ENCODE peak calls at places on chromosomes 12 and 14, in eight cellular contexts. J is ELF-1; B is CD8-positive, alpha-beta T cell; V is memory B cell; P is activated T-helper 1 cell treated with anti-CD3 and anti-CD28 coated beads, Interleukin-2, amount 50 U/mL, for 16 hours; M is caudate nucleus; A is A172; X is stimulated activated CD8-positive, alpha-beta memory T cell treated with anti-CD3 and anti-CD28 coated beads, Interleukin-2, amount 100 ng/mL, for 48 hours. C is an unnamed sample.

GRCh38 chr12:55929306-55929791 is 1.6 kb upstream of the DGKA start:
- DNase-seq in J (no peak), B (peak; percentile 88), V (peak; percentile 64), P (peak; percentile 77), M (no peak), A (no peak), X (peak; percentile 66), C (peak; percentile 66)

GRCh38 chr12:105507311-105508035 is 177.0 kb downstream of the C12orf75 start:
- DNase-seq in J (no peak), B (no peak), V (no peak), P (no peak), M (no peak), A (no peak), X (no peak), C (no peak)

GRCh38 chr12:96051756-96052155 is 16.4 kb upstream of the LTA4H start:
- DNase-seq in J (no peak), B (no peak), V (no peak), P (no peak), M (no peak), A (no peak), X (no peak), C (no peak)

GRCh38 chr12:55188974-55189556 is 31.8 kb upstream of the OR10A7 start:
- DNase-seq in J (no peak), B (peak; percentile 35), V (peak; percentile 66), P (no peak), M (no peak), A (peak; percentile 60), X (no peak), C (no peak)

GRCh38 chr12:64824500-64825142 is at the start of gene TBC1D30:
- DNase-seq in J (peak; percentile 39), B (no peak), V (no peak), P (no peak), M (peak; percentile 18), A (no peak), X (peak; percentile 30), C (peak; percentile 11)

GRCh38 chr12:64709429-64709828 is 49.8 kb downstream of the GNS start:
- DNase-seq in J (no peak), B (no peak), V (no peak), P (no peak), M (no peak), A (no peak), X (no peak), C (no peak)

GRCh38 chr12:8483081-8483479 is 27.3 kb downstream of the CLEC6A start:
- DNase-seq in J (no peak), B (no peak), V (no peak), P (no peak), M (no peak), A (no peak), X (no peak), C (no peak)

GRCh38 chr14:104111301-104112112 is 26.0 kb downstream of the ASPG start:
- DNase-seq in J (no peak), B (no peak), V (no peak), P (no peak), M (no peak), A (no peak), X (no peak), C (no peak)

GRCh38 chr12:43758247-43758727 is 303 bp downstream of the PUS7L start:
- DNase-seq in J (no peak), B (no peak), V (no peak), P (peak; percentile 1), M (peak; percentile 35), A (peak; percentile 25), X (peak; percentile 1), C (peak; percentile 5)

GRCh38 chr12:19988457-19988856 is 379.9 kb upstream of the PDE3A start:
- DNase-seq in J (no peak), B (no peak), V (no peak), P (no peak), M (no peak), A (no peak), X (no peak), C (no peak)

GRCh38 chr12:52655720-52656124 is 3.7 kb upstream of the KRT2 start:
- DNase-seq in J (no peak), B (no peak), V (no peak), P (no peak), M (no peak), A (peak; percentile 10), X (no peak), C (no peak)

GRCh38 chr14:80944861-80945617 is 3.5 kb upstream of the CEP128 start:
- DNase-seq in J (no peak), B (no peak), V (no peak), P (no peak), M (no peak), A (no peak), X (no peak), C (no peak)

GRCh38 chr12:3944620-3945019 is 71.4 kb upstream of the PARP11 start:
- DNase-seq in J (peak; percentile 82), B (no peak), V (no peak), P (no peak), M (no peak), A (no peak), X (no peak), C (no peak)

GRCh38 chr12:6899837-6900519 is 4.6 kb upstream of the LRRC23 start:
- DNase-seq in J (no peak), B (no peak), V (no peak), P (no peak), M (no peak), A (no peak), X (no peak), C (no peak)

GRCh38 chr14:103857256-103857655 is 9.9 kb upstream of the PPP1R13B start:
- DNase-seq in J (no peak), B (no peak), V (no peak), P (no peak), M (no peak), A (no peak), X (no peak), C (no peak)

GRCh38 chr14:28754209-28754985 is 12.2 kb upstream of the FOXG1 start:
- DNase-seq in J (peak; percentile 37), B (no peak), V (no peak), P (no peak), M (no peak), A (peak; percentile 49), X (no peak), C (no peak)

GRCh38 chr14:104937161-104937560 is 12.5 kb downstream of the PLD4 start:
- DNase-seq in J (no peak), B (no peak), V (no peak), P (no peak), M (no peak), A (no peak), X (no peak), C (no peak)

GRCh38 chr12:5200276-5201087 is 156.8 kb downstream of the KCNA5 start:
- DNase-seq in J (peak; percentile 89), B (no peak), V (no peak), P (no peak), M (no peak), A (peak; percentile 37), X (peak; percentile 27), C (peak; percentile 15)

GRCh38 chr14:93997082-93997481 is at the start of gene CCDC197:
- DNase-seq in J (no peak), B (no peak), V (no peak), P (no peak), M (no peak), A (no peak), X (no peak), C (no peak)

GRCh38 chr14:30375280-30375892 is 183.6 kb upstream of the G2E3 start:
- DNase-seq in J (peak; percentile 68), B (peak; percentile 62), V (peak; percentile 48), P (peak; percentile 20), M (peak; percentile 4), A (peak; percentile 11), X (peak; percentile 41), C (peak; percentile 9)

GRCh38 chr14:93239869-93240677 is 33.0 kb downstream of the UBR7 start:
- DNase-seq in J (no peak), B (no peak), V (no peak), P (no peak), M (no peak), A (peak; percentile 45), X (no peak), C (no peak)

C was measured in GM18507.